ENCODE peak calls at places on chromosome 14, in four cellular contexts. K is endothelial cell of umbilical vein, I is spleen, F is breast epithelium. W is an unnamed sample.
A peak's percentile ranks its signal among the peaks of the same experiment; 100 is the strongest.

GRCh38 chr14:82159624-82160023 is 626.0 kb upstream of the SEL1L start:
- DNase-seq in K (no peak), I (no peak), F (no peak), W (no peak)

GRCh38 chr14:104749958-104750529 is 2.9 kb upstream of the SIVA1 start:
- DNase-seq in K (no peak), I (peak; percentile 61), F (no peak), W (no peak)

GRCh38 chr14:33938131-33938949 is 12.5 kb downstream of the EGLN3 start:
- DNase-seq in K (no peak), I (peak; percentile 75), F (no peak), W (no peak)

GRCh38 chr14:89394920-89395319 is 22.1 kb downstream of the FOXN3 start:
- DNase-seq in K (no peak), I (no peak), F (no peak), W (no peak)

GRCh38 chr14:68780358-68781160 is 12.3 kb downstream of the ZFP36L1 start:
- DNase-seq in K (peak; percentile 57), I (peak; percentile 88), F (peak; percentile 28), W (peak; percentile 85)

GRCh38 chr14:69005432-69006148 is 26.5 kb upstream of the ACTN1 start:
- DNase-seq in K (peak; percentile 99), I (no peak), F (peak; percentile 74), W (peak; percentile 94)

GRCh38 chr14:23411563-23412525 is 3.8 kb upstream of the MYH6 start:
- DNase-seq in K (no peak), I (no peak), F (no peak), W (no peak)

GRCh38 chr14:23024612-23025075 is 10.1 kb downstream of the PSMB5 start:
- DNase-seq in K (no peak), I (no peak), F (no peak), W (no peak)

GRCh38 chr14:100640481-100641273 is 53.5 kb upstream of the BEGAIN start:
- DNase-seq in K (no peak), I (peak; percentile 90), F (no peak), W (no peak)

GRCh38 chr14:88825078-88825458 is 617 bp downstream of the TTC8 start:
- DNase-seq in K (no peak), I (no peak), F (no peak), W (no peak)

GRCh38 chr14:36424478-36425102 is 95.4 kb downstream of the NKX2-1 start:
- DNase-seq in K (no peak), I (no peak), F (no peak), W (no peak)

GRCh38 chr14:81122326-81122725 is 98.4 kb downstream of the GTF2A1 start:
- DNase-seq in K (no peak), I (no peak), F (no peak), W (no peak)

GRCh38 chr14:104211741-104212140 is 73.4 kb downstream of the KIF26A start:
- DNase-seq in K (no peak), I (peak; percentile 28), F (no peak), W (no peak)

GRCh38 chr14:34081126-34081575 is 130.3 kb upstream of the EGLN3 start:
- DNase-seq in K (no peak), I (no peak), F (no peak), W (no peak)

GRCh38 chr14:38256358-38256840 is 506 bp upstream of the CLEC14A start:
- DNase-seq in K (peak; percentile 100), I (no peak), F (no peak), W (no peak)

GRCh38 chr14:53663709-53664108 is 292.9 kb downstream of the BMP4 start:
- DNase-seq in K (peak; percentile 51), I (no peak), F (no peak), W (no peak)

GRCh38 chr14:101226603-101227425 is 323.3 kb upstream of the RTL1 start:
- DNase-seq in K (no peak), I (no peak), F (no peak), W (peak; percentile 79)

DNA sequence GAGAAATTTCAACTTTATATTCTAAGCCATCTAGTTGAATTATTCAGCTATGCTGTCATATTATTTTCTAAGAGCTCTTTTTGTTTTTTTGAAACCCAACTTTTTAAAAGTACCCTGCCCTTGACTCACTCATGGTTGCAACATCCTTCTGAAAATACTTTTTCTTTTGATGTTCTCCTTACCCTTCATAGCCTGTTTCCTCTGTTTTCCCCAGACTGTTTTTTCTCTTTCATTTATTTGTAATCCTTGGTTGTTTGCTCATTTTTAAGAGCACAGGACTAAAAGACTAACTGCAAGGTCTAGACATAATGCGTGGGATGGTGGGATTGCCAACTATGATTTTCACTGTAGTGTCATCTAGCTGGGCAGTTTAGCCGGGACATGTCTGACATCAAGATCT is 21.2 kb upstream of the CDKL1 start:
- DNase-seq in K (no peak), I (no peak), F (no peak), W (no peak)
- H3K36me3 ChIP-seq in K (peaks cover 9% of the 10 kb centered on the region), I (peaks cover 72% of the 10 kb centered on the region), F (no peaks in the 10 kb centered on the region), W (no peaks in the 10 kb centered on the region)

DNA sequence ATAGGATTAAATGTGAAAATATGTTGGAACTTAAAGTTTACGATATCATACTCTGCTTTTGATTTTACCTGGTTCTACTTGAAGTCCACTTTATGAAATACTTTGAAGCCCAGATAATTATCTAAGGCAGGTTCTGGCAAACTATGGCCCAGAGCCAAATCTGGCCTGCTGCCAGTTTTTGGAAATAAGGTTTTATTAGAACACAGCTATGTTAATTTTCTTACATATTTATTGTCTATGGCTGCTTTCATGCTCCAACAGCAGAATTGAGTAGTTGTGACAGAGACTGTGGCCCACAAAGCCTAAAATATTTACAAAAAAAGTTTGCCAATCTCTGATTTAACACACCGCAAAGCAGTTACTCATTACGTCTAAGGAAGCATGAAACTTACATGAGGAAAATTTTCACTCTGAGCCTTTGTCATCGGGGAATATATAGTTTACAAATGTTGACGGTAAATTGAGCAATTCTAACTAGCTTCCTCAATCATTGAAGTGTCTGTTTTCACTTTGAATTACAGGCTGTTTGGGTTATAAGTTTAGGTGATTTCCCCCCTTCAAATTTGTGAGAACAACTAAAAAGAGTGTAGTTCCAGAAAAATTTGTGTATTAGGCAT is 96.4 kb downstream of the UNC79 start:
- DNase-seq in K (no peak), I (no peak), F (no peak), W (no peak)
- TF ChIP-seq POLR2AphosphoS5 in K (no peak), I (no peak), F (no peak), W (no peak)

GRCh38 chr14:71165121-71165574 is 257.9 kb downstream of the PCNX1 start:
- DNase-seq in K (no peak), I (peak; percentile 73), F (no peak), W (no peak)

GRCh38 chr14:71163842-71164500 is 256.7 kb downstream of the PCNX1 start:
- DNase-seq in K (no peak), I (no peak), F (no peak), W (no peak)

GRCh38 chr14:71165650-71166049 is 258.4 kb downstream of the PCNX1 start:
- DNase-seq in K (no peak), I (no peak), F (no peak), W (no peak)

GRCh38 chr14:71168564-71168963 is 261.3 kb downstream of the PCNX1 start:
- DNase-seq in K (no peak), I (no peak), F (no peak), W (no peak)

GRCh38 chr14:71166434-71166833 is 259.2 kb downstream of the PCNX1 start:
- DNase-seq in K (peak; percentile 64), I (no peak), F (peak; percentile 26), W (no peak)
- TF ChIP-seq CTCF in K (peak; percentile 66), I (no peak), F (peak; percentile 48), W (no peak)

GRCh38 chr14:94117856-94118255 is 7.3 kb downstream of the IFI27 start:
- DNase-seq in K (no peak), I (no peak), F (no peak), W (no peak)
- H3K36me3 ChIP-seq in K (no peaks in the 10 kb centered on the region), I (peaks cover 5% of the 10 kb centered on the region), F (no peaks in the 10 kb centered on the region), W (no peaks in the 10 kb centered on the region)

GRCh38 chr14:56349942-56350341 is 229.7 kb upstream of the TMEM260 start:
- DNase-seq in K (peak; percentile 24), I (no peak), F (no peak), W (no peak)
- TF ChIP-seq POLR2AphosphoS5 in K (no peak), I (no peak), F (no peak), W (no peak)

GRCh38 chr14:32933623-32933942 is 5.1 kb upstream of the NPAS3 start:
- DNase-seq in K (no peak), I (no peak), F (no peak), W (no peak)
- TF ChIP-seq CTCF in K (no peak), I (no peak), F (peak; percentile 37), W (no peak)

DNA sequence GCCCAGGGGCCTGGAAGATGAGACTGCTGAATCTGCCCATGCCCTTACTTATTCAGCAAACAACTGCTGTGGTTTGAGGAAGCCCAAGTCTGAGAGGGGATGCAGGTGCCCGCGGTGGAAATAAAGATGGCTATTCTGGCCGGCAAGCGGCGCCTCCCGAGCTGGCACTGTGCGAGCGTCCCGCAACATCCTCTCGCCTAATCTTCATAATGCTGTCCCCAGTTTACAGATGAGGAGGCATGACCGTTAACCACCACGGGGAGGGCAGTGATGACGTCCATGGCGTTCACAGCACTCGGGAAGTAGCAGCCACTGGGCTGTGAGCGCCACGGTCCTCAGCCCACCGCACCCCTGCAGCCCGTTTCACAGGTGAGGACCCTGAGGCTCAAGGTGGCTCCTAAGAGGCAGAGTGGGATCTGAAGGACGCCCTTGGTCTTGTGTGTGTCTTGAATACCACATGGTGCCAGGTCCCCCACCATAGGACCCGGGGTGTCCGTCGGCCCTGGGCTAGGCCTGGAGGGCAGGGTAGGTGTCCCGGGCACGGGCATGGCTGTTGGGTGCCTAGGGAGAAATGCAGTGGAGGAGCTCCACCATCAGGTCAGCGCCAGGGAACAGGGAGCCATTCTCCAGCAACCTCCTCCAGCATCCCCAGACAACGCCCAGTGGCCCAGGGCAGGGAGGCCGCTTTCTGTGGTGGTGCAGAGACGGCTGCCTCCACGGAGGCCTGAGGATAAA is 20.2 kb downstream of the CHGA start:
- DNase-seq in K (no peak), I (no peak), F (no peak), W (no peak)
- H3K36me3 ChIP-seq in K (no peaks in the 10 kb centered on the region), I (peaks cover 100% of the 10 kb centered on the region), F (no peaks in the 10 kb centered on the region), W (no peaks in the 10 kb centered on the region)

W was measured in vagina.